ENCODE peak calls at places on chromosomes 16 and 17, in eight cellular contexts. N, C, S, B, O, U, A and Y are unnamed samples. For H3K4me1, the result is how much of the 10 kb centered on the place peaks cover.

GRCh38 chr17:71184716-71185115 is 936.1 kb upstream of the SOX9 start:
- DNase-seq in A (no peak), O (no peak), B (no peak), N (no peak), U (no peak), C (no peak), S (no peak), Y (no peak)

GRCh38 chr17:74633261-74633783 is 9.8 kb upstream of the CD300E start:
- DNase-seq in B (no peak), A (no peak), S (no peak), U (no peak), O (no peak), N (no peak), C (peak), Y (no peak)

GRCh38 chr17:47604268-47604927 is 45.3 kb upstream of the KPNB1 start:
- DNase-seq in U (no peak), O (peak), B (no peak), N (no peak), A (no peak), S (no peak), C (no peak), Y (peak)

GRCh38 chr17:76889323-76889722 is 21.1 kb downstream of the MGAT5B start:
- DNase-seq in N (no peak), U (no peak), C (no peak), O (no peak), B (no peak), A (no peak), S (no peak), Y (no peak)

GRCh38 chr16:69089091-69089912 is 16.2 kb upstream of the HAS3 start:
- DNase-seq in C (no peak), A (peak), U (no peak), O (peak), S (no peak), N (peak), B (no peak), Y (peak)

GRCh38 chr16:396199-396598 is 800 bp upstream of the NME4 start:
- DNase-seq in A (no peak), B (no peak), U (no peak), S (no peak), C (no peak), N (no peak), O (no peak), Y (no peak)

GRCh38 chr16:10577305-10578202 is 2.8 kb downstream of the EMP2 start:
- DNase-seq in B (no peak), O (no peak), U (no peak), A (no peak), C (peak), S (no peak), N (peak), Y (no peak)

GRCh38 chr16:15653227-15653626 is 3.2 kb downstream of the NDE1 start:
- DNase-seq in A (no peak), S (no peak), C (no peak), B (no peak), O (peak), U (no peak), N (no peak), Y (no peak)

GRCh38 chr17:3613139-3613538 is 3.9 kb upstream of the TRPV1 start:
- DNase-seq in C (no peak), N (no peak), B (no peak), S (no peak), A (no peak), O (no peak), U (no peak), Y (no peak)

GRCh38 chr17:65017375-65017774 is 39.2 kb downstream of the GNA13 start:
- DNase-seq in U (no peak), O (no peak), S (no peak), N (peak), A (no peak), C (no peak), B (no peak), Y (no peak)

GRCh38 chr16:87064731-87065720 is 252.2 kb downstream of the C16orf95 start:
- DNase-seq in O (peak), C (no peak), U (no peak), S (peak), A (no peak), N (no peak), B (no peak), Y (no peak)

GRCh38 chr16:84026601-84027000 is 16.0 kb downstream of the SLC38A8 start:
- DNase-seq in C (no peak), B (no peak), A (no peak), O (no peak), U (no peak), S (no peak), N (no peak), Y (no peak)

GRCh38 chr17:57481901-57482300 is 225.6 kb downstream of the MSI2 start:
- DNase-seq in B (no peak), U (no peak), N (no peak), A (no peak), C (no peak), S (no peak), O (no peak), Y (no peak)

GRCh38 chr17:5705081-5705875 is 121.0 kb upstream of the NLRP1 start:
- DNase-seq in O (peak), S (peak), U (no peak), C (peak), N (peak), A (no peak), B (no peak), Y (no peak)

GRCh38 chr17:78879679-78880186 is 23.3 kb downstream of the CEP295NL start:
- DNase-seq in B (peak), S (no peak), O (peak), N (no peak), U (no peak), C (no peak), A (no peak), Y (no peak)

GRCh38 chr17:65139045-65139764 is 2.0 kb downstream of the RGS9 start:
- DNase-seq in N (no peak), A (no peak), O (no peak), C (no peak), S (no peak), U (no peak), B (no peak), Y (no peak)

DNA sequence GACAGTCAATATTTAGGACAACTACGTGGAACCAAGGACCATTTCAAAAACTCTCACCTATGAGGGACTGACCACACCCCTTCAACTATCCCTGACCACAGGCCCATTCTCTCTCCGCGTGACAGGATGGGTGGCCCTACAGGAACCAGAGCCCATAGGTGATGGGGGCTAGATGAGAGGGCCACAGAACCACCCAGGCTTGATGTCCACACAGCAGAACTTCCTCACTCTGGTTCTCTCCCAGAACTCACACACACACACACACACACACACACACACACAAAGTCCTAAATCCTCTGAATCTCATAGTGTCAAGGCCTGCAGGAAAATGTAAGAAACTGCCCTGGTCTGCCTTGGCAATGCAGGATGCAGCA is 1.5 kb downstream of the ZNF319 start:
- DNase-seq in U (no peak), O (no peak), N (no peak), C (no peak), B (no peak), A (no peak), S (no peak), Y (no peak)
- H3K4me1 ChIP-seq in U (under half), O (under half), N (under half), C (under half), B (under half), A (under half), S (under half), Y (under half)

GRCh38 chr16:85329059-85329812 is 217.0 kb upstream of the CIBAR2 start:
- DNase-seq in U (no peak), N (peak), S (no peak), B (no peak), C (no peak), A (peak), O (peak), Y (peak)
- H3K4me1 ChIP-seq in U (under half), N (under half), S (under half), B (under half), C (under half), A (under half), O (under half), Y (under half)

GRCh38 chr16:12111819-12112218 is 135.3 kb downstream of the SNX29 start:
- DNase-seq in A (no peak), N (no peak), S (no peak), B (no peak), U (no peak), O (no peak), C (no peak), Y (no peak)
- H3K4me1 ChIP-seq in A (under half), N (under half), S (under half), B (under half), U (under half), O (under half), C (under half), Y (under half)

GRCh38 chr17:45114117-45114932 is 18.0 kb downstream of the PLCD3 start:
- DNase-seq in U (peak), O (no peak), N (no peak), B (no peak), A (no peak), C (no peak), S (no peak), Y (no peak)
- H3K4me1 ChIP-seq in U (under half), O (under half), N (under half), B (under half), A (under half), C (under half), S (under half), Y (under half)

GRCh38 chr17:69227536-69227935 is 1.1 kb downstream of the ABCA10 start:
- DNase-seq in A (no peak), C (no peak), O (no peak), N (no peak), U (no peak), S (peak), B (no peak), Y (no peak)
- H3K4me1 ChIP-seq in A (under half), C (under half), O (under half), N (under half), U (under half), S (under half), B (under half), Y (under half)

GRCh38 chr16:74995986-74996385 is 2.8 kb upstream of the ZNRF1 start:
- DNase-seq in S (no peak), A (no peak), N (no peak), U (no peak), O (no peak), C (no peak), B (no peak), Y (no peak)
- H3K4me1 ChIP-seq in S (under half), A (under half), N (under half), U (half or more), O (under half), C (under half), B (under half), Y (under half)

DNA sequence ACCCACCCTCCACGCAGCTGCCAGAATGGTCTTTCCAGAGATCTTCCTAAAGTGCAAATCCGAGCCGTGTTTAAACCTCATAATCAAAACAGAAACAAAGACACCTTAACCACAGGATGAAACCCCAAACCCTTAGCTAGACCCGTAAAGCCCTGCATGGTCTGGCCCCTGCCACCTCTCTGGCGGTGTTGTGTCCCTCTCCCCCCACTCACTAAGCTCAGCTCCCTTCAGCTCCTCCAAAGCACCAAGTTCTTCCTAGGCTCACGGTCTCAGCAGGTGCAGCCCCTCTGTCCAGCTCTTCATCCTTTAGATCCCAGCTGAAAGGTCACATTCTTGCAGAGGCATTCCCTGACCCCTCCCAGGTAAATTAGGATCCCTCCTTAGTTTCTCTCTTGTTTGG is 4.4 kb upstream of the NXPH3 start:
- DNase-seq in S (no peak), A (no peak), N (no peak), U (no peak), B (no peak), O (no peak), C (no peak), Y (no peak)
- H3K4me1 ChIP-seq in S (under half), A (half or more), N (under half), U (under half), B (under half), O (under half), C (under half), Y (under half)

GRCh38 chr16:3004781-3005284 is 7.9 kb upstream of the CLDN9 start:
- DNase-seq in N (peak), U (peak), S (no peak), C (peak), A (peak), B (no peak), O (no peak), Y (no peak)
- H3K4me1 ChIP-seq in N (under half), U (under half), S (under half), C (under half), A (under half), B (under half), O (under half), Y (under half)

GRCh38 chr16:67463059-67463458 is 17.9 kb downstream of the ATP6V0D1 start:
- DNase-seq in N (no peak), O (no peak), S (no peak), C (no peak), B (no peak), U (no peak), A (no peak), Y (no peak)

GRCh38 chr16:67463691-67464090 is 17.3 kb downstream of the ATP6V0D1 start:
- DNase-seq in C (no peak), A (no peak), O (no peak), B (no peak), U (no peak), S (no peak), N (no peak), Y (no peak)

GRCh38 chr16:67466581-67466980 is 14.4 kb downstream of the ATP6V0D1 start:
- DNase-seq in A (no peak), B (no peak), C (no peak), O (peak), S (no peak), U (no peak), N (no peak), Y (no peak)

GRCh38 chr16:67462279-67462655 is 18.7 kb downstream of the ATP6V0D1 start:
- DNase-seq in S (no peak), B (no peak), C (no peak), U (no peak), N (no peak), A (no peak), O (no peak), Y (no peak)

DNA sequence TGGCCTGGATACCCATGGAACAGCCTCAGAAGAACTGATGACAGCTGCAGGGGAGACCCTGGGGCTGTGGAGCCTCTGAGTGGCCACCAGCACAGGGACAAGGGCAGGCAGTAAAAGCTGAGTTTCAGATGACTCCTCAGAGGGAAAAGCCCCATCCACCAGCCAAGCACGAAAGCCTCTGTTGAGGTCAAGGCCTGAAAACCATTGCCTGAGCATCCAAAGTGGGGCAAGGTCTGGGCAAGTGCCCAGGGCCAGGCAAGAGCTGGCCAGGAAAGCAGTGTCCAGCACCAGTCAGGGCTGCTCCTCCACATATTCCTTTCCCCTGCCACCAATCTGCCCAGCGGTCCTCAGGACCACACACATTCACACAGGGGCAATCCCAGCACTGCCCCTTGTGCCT is 16.4 kb downstream of the ATP6V0D1 start:
- DNase-seq in S (no peak), U (no peak), N (no peak), O (no peak), A (no peak), C (no peak), B (no peak), Y (no peak)
- H3K4me1 ChIP-seq in S (under half), U (under half), N (under half), O (under half), A (under half), C (under half), B (under half), Y (under half)

GRCh38 chr17:28938552-28938951 is 12.8 kb downstream of the PHF12 start:
- DNase-seq in S (no peak), A (no peak), U (no peak), B (no peak), C (no peak), O (no peak), N (no peak), Y (no peak)

GRCh38 chr17:28941251-28941650 is 10.1 kb downstream of the PHF12 start:
- DNase-seq in B (no peak), N (no peak), S (no peak), A (no peak), U (no peak), C (no peak), O (no peak), Y (no peak)

GRCh38 chr17:28942925-28943324 is 8.4 kb downstream of the PHF12 start:
- DNase-seq in U (no peak), O (no peak), N (no peak), S (no peak), B (no peak), C (no peak), A (no peak), Y (no peak)

GRCh38 chr17:28940675-28941074 is 10.6 kb downstream of the PHF12 start:
- DNase-seq in N (no peak), A (no peak), O (no peak), U (no peak), C (no peak), S (no peak), B (no peak), Y (no peak)

DNA sequence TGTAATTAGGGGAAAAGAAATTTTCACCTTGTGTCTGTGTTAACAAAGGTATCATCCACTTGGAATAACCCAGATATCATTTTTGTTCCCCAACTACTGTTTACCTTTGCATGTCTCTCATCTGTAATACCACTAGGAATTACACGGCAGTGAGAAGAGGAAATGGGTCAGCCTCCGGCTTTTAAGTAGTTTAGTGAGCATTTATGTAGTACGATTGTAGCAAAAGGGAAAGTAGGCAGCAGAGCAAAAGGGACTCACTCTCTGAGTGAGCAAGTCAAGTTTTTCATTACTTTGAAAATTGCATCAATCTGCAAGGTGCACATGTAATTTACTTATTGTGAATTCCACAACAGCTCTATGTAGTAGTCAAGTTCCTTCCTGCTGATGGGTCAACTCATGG is 11.2 kb downstream of the PHF12 start:
- DNase-seq in O (no peak), N (no peak), S (no peak), A (no peak), B (no peak), U (no peak), C (no peak), Y (no peak)
- H3K4me1 ChIP-seq in O (under half), N (under half), S (under half), A (half or more), B (under half), U (under half), C (under half), Y (under half)